ENCODE peak calls at places on chromosomes 13 and 19, in five cellular contexts. O, H, W, A and F are unnamed samples.

GRCh38 chr19:342128-342455 is 2.5 kb downstream of the MIER2 start:
- DNase-seq in O (no peak), H (no peak), W (no peak), A (no peak), F (no peak)

GRCh38 chr19:40907968-40908735 is 26.1 kb upstream of the CYP2A7 start:
- DNase-seq in O (peak), H (no peak), W (no peak), A (peak), F (no peak)

GRCh38 chr13:90315061-90315460 is 1032.4 kb upstream of the MIR17HG start:
- DNase-seq in O (no peak), H (no peak), W (no peak), A (no peak), F (no peak)

GRCh38 chr19:4015705-4016402 is 8.3 kb downstream of the PIAS4 start:
- DNase-seq in O (peak), H (no peak), W (no peak), A (peak), F (no peak)

GRCh38 chr19:55370305-55370988 is at the start of gene IL11:
- DNase-seq in O (no peak), H (peak), W (no peak), A (no peak), F (peak)

GRCh38 chr13:28754698-28755545 is 36.2 kb upstream of the SLC46A3 start:
- DNase-seq in O (no peak), H (peak), W (peak), A (no peak), F (peak)

GRCh38 chr13:51262501-51263211 is 40.5 kb downstream of the FAM124A start:
- DNase-seq in O (no peak), H (no peak), W (no peak), A (no peak), F (peak)

GRCh38 chr13:92963029-92963428 is 263.6 kb upstream of the GPC6 start:
- DNase-seq in O (no peak), H (peak), W (no peak), A (no peak), F (no peak)

GRCh38 chr19:17488593-17489391 is 18.5 kb downstream of the SLC27A1 start:
- DNase-seq in O (peak), H (peak), W (peak), A (peak), F (no peak)

GRCh38 chr19:1478934-1479707 is at the start of gene C19orf25:
- DNase-seq in O (peak), H (peak), W (peak), A (peak), F (peak)

GRCh38 chr13:42078113-42078769 is 29.8 kb downstream of the DGKH start:
- DNase-seq in O (no peak), H (no peak), W (peak), A (no peak), F (no peak)

GRCh38 chr19:1470864-1471513 is 8.0 kb downstream of the C19orf25 start:
- DNase-seq in O (no peak), H (peak), W (no peak), A (no peak), F (no peak)

GRCh38 chr19:18263324-18264215 is 10.7 kb downstream of the IQCN start:
- DNase-seq in O (no peak), H (no peak), W (no peak), A (peak), F (no peak)

GRCh38 chr19:43482193-43482592 is 16.8 kb upstream of the LYPD3 start:
- DNase-seq in O (no peak), H (no peak), W (no peak), A (no peak), F (no peak)

GRCh38 chr19:37933965-37934364 is 27.0 kb downstream of the SIPA1L3 start:
- DNase-seq in O (peak), H (no peak), W (peak), A (no peak), F (peak)

GRCh38 chr19:1131718-1132552 is 28.1 kb downstream of the GPX4 start:
- DNase-seq in O (peak), H (peak), W (peak), A (peak), F (peak)

GRCh38 chr19:12293771-12294307 is 844 bp downstream of the ZNF44 start:
- DNase-seq in O (peak), H (peak), W (peak), A (peak), F (peak)

GRCh38 chr19:17337675-17338439 is 504 bp downstream of the GTPBP3 start:
- DNase-seq in O (no peak), H (peak), W (no peak), A (no peak), F (peak)

GRCh38 chr13:42574435-42575311 is 721 bp downstream of the TNFSF11 start:
- DNase-seq in O (no peak), H (no peak), W (no peak), A (no peak), F (no peak)

GRCh38 chr13:73341748-73342147 is 282.9 kb downstream of the KLF5 start:
- DNase-seq in O (no peak), H (peak), W (no peak), A (no peak), F (peak)

GRCh38 chr13:39858794-39859193 is 203.3 kb downstream of the COG6 start:
- DNase-seq in O (no peak), H (no peak), W (no peak), A (no peak), F (no peak)

GRCh38 chr13:84844473-84844872 is 954.7 kb downstream of the SLITRK6 start:
- DNase-seq in O (no peak), H (no peak), W (no peak), A (no peak), F (no peak)

GRCh38 chr19:35587326-35587725 is 1.4 kb downstream of the PMIS2 start:
- DNase-seq in O (no peak), H (no peak), W (no peak), A (no peak), F (peak)

GRCh38 chr19:49431330-49431749 is 6.2 kb downstream of the GFY start:
- DNase-seq in O (no peak), H (no peak), W (no peak), A (no peak), F (no peak)

GRCh38 chr19:463483-464130 is 2.8 kb upstream of the SHC2 start:
- DNase-seq in O (no peak), H (no peak), W (no peak), A (no peak), F (no peak)

GRCh38 chr19:5696196-5697021 is 6.3 kb downstream of the RPL36 start:
- DNase-seq in O (peak), H (no peak), W (peak), A (no peak), F (no peak)

GRCh38 chr19:1265611-1266115 is 3.5 kb upstream of the CIRBP start:
- DNase-seq in O (no peak), H (peak), W (peak), A (peak), F (peak)

GRCh38 chr13:91922969-91923592 is 524.7 kb downstream of the GPC5 start:
- DNase-seq in O (no peak), H (no peak), W (no peak), A (no peak), F (no peak)

GRCh38 chr13:99600318-99600717 is 99.0 kb downstream of the TM9SF2 start:
- DNase-seq in O (no peak), H (no peak), W (no peak), A (no peak), F (no peak)

GRCh38 chr19:45615795-45616708 is 14.0 kb upstream of the GPR4 start:
- DNase-seq in O (peak), H (peak), W (peak), A (peak), F (peak)

GRCh38 chr13:102035969-102036368 is 365.9 kb downstream of the FGF14 start:
- DNase-seq in O (no peak), H (no peak), W (no peak), A (no peak), F (no peak)

GRCh38 chr13:98026457-98026857 is 73.0 kb downstream of the IPO5 start:
- DNase-seq in O (no peak), H (peak), W (no peak), A (no peak), F (peak)

GRCh38 chr13:75076476-75076875 is 405.5 kb downstream of the TBC1D4 start:
- DNase-seq in O (no peak), H (no peak), W (no peak), A (no peak), F (no peak)

GRCh38 chr13:105825071-105825470 is 710.4 kb downstream of the EFNB2 start:
- DNase-seq in O (no peak), H (no peak), W (no peak), A (no peak), F (no peak)

GRCh38 chr19:4807188-4807587 is 15.7 kb downstream of the FEM1A start:
- DNase-seq in O (no peak), H (no peak), W (peak), A (no peak), F (no peak)

GRCh38 chr19:16001481-16002312 is 52.9 kb downstream of the OR10H4 start:
- DNase-seq in O (peak), H (peak), W (no peak), A (no peak), F (peak)

GRCh38 chr13:74077847-74078246 is 56.4 kb downstream of the KLF12 start:
- DNase-seq in O (no peak), H (peak), W (no peak), A (no peak), F (no peak)

DNA sequence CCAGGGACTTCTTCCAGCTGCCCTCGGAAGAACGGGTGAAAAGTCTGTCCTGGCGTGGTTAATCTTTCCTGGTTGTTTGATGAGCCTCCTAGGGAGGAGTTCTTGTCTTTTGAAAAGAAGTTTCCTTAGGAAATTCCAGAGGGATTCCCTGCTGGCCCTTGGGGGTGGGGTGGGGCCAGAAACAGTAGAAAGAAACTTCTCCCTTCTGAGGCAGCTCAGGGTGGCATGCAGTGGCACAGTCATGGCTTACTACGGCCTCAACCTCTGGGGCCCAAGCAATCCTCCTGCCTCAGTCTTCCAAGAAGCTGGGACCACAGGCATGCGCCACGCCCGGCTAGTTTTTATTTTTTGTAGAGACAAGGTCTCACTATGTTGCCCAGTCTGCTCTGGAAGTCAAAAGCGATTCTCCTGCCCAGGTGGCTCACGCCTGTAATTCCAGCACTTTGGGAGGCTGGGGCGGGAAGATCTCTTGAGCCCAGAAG is 1.5 kb downstream of the ZNF101 start:
- DNase-seq in O (no peak), H (no peak), W (no peak), A (no peak), F (no peak)
- H3K4me3 ChIP-seq in O (no peak), H (peak), W (no peak), A (no peak), F (no peak)

GRCh38 chr19:29084266-29084665 is 128.7 kb downstream of the UQCRFS1 start:
- DNase-seq in O (no peak), H (peak), W (no peak), A (no peak), F (peak)
- TF ChIP-seq CTCF in O (no peak), H (peak), W (no peak), A (no peak), F (peak)

DNA sequence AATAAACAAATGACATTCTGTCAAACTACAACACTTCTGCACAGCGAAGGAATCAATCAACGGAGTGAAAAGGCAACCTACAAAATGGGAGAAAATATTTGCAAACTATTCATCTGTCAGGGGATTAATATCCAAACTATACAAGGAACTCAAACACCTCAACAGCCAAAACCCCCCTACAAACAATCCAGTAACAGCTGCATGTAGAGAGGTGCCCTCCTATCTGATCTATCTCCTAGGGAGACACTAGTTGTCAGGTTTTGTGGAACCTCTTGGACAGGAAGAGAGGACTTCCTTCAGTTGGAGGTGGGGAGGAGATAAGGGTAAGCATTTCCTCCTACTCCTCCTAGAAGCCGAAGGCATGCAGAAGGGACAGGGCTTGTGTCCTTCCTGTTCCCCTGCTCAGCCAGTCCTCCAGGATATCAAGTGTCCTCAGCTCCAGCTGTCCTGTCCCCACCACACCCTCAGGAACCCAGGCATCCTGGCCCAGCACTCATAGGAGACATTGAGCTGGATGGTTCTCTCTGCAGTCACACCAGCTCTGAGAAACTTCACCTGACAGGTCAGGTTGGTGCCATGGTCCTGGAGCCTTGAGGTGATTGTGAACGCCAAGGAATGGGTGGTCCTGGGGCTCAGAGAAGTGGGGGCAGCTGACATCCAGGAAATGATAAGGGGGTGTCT is 9.8 kb upstream of the SIGLEC8 start:
- DNase-seq in O (no peak), H (no peak), W (no peak), A (no peak), F (no peak)
- H3K4me3 ChIP-seq in O (no peak), H (no peak), W (no peak), A (no peak), F (no peak)

DNA sequence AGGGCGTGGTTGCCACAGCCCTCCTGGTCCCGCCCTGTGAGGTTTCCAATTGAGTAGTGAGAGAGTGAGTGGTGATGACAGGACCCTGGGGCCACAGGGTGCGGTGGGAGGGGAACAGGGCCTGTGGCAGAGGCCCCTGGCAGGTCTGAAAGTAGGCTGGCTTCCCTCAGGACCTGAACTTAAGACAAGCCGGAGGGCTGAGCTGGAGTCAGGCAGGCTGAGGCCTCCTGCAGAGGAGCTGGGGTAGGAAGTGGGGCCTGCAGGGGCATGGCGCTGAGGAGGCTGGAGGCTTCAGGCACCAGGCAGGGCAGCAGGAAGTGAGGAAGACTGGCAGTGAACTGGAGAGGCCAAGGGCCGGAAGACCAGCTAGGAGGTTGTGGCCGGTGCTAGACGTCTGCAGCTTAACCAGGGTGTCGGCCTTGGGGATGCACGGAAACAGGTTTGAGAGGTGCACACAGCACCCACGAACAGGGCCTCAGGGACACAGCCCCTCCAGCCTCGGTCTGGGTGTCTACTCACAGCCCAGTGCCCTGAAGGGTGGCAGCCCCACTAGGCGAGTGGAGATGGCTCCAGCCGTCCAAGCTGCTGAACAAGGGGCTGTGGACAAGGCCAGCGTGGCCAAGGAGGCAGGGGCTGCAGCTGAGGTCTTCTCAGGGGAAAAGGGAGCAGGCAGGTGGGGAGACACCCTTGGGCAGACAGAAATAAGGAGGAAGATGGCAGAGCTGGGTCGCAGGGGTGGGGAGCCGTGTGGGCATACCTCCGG is 17.8 kb downstream of the POP4 start:
- DNase-seq in O (no peak), H (no peak), W (no peak), A (no peak), F (no peak)
- TF ChIP-seq CTCF in O (no peak), H (no peak), W (no peak), A (no peak), F (no peak)

DNA sequence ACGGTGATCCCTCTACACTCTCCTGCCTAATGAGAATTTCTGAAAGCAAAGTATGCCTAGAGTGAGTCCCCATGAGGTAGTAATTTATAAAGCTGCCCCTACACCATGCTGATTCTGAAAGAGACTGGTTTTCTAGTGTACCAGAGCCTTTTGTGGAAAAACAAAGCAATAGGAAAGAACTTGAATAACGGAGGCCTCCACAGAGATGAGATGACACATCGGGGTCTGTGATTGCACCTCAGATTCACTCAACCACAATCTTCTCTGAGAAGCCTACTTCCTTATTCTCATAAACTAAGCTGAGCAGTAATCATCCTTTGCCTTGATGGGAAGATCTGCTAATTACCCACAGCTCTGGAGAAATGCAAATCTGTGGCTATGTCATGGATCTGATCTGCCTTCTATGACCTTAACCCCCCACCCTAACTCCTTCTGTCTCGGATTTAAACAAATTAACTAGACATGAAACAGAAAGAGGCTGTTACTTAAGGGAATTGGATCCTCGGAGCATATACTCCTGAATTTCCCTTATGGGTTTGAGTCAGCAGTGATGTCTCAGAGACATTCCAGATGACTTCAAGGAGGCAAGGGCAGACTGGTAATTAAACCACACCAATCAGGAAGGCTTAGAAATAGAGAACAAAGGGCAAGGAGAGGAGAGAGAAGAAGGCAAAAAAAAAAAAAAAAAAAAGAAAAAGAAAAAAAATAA is 128.0 kb downstream of the DCT start:
- DNase-seq in O (no peak), H (peak), W (no peak), A (no peak), F (peak)
- H3K4me3 ChIP-seq in O (no peak), H (peak), W (no peak), A (no peak), F (no peak)

GRCh38 chr19:50501186-50501567 is 9.8 kb downstream of the JOSD2 start:
- DNase-seq in O (no peak), H (no peak), W (peak), A (no peak), F (no peak)

GRCh38 chr19:50501568-50502475 is 9.2 kb downstream of the JOSD2 start:
- DNase-seq in O (no peak), H (no peak), W (peak), A (no peak), F (no peak)

GRCh38 chr19:50498219-50499056 is 12.6 kb downstream of the JOSD2 start:
- DNase-seq in O (no peak), H (no peak), W (no peak), A (no peak), F (no peak)

GRCh38 chr19:50500753-50501151 is 10.2 kb downstream of the JOSD2 start:
- DNase-seq in O (no peak), H (no peak), W (peak), A (no peak), F (no peak)

GRCh38 chr19:50500060-50500752 is 10.8 kb downstream of the JOSD2 start:
- DNase-seq in O (no peak), H (no peak), W (peak), A (no peak), F (no peak)
- TF ChIP-seq CTCF in O (no peak), H (no peak), W (no peak), A (no peak), F (no peak)

DNA sequence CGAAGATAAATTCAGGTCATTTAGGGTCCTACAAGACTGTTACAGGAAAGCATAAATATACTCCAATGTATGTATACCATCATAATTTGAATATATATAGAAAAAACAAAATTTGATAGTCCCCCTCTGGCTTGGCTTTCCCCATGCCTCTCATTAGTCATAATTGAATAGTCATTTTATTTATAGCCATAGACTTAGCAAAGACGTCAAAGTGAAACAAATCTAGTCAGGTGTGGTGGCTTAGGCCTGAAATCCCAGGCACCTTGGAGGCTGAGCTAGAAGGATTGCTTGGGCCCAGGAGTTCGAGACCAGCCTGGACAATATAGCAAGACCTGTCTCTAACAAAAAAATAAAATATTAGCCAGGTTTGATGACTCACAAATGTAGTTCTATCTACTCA is 141.1 kb downstream of the TNFRSF19 start:
- DNase-seq in O (no peak), H (no peak), W (no peak), A (no peak), F (no peak)
- H3K4me3 ChIP-seq in O (no peak), H (no peak), W (no peak), A (no peak), F (no peak)

GRCh38 chr13:80276371-80277289 is 64.3 kb downstream of the SPRY2 start:
- DNase-seq in O (no peak), H (peak), W (no peak), A (no peak), F (peak)
- TF ChIP-seq CTCF in O (no peak), H (no peak), W (no peak), A (no peak), F (peak)